ENCODE peak calls at places on chromosome 2, in nine cellular contexts. N, K, U, C, B, Z, S, G and T are unnamed samples.

GRCh38 chr2:208466133-208466919 is 59.7 kb downstream of the PTH2R start:
- DNase-seq in N (peak; percentile 86), K (no peak), U (no peak), C (peak; percentile 45), B (peak; percentile 38), Z (peak; percentile 68), S (no peak), G (peak; percentile 65), T (no peak)

GRCh38 chr2:180876506-180876905 is 103.9 kb upstream of the UBE2E3 start:
- DNase-seq in N (no peak), K (no peak), U (no peak), C (no peak), B (no peak), Z (no peak), S (no peak), G (no peak), T (no peak)

GRCh38 chr2:177830881-177831386 is 241.6 kb downstream of the PDE11A start:
- DNase-seq in N (no peak), K (peak; percentile 28), U (no peak), C (no peak), B (no peak), Z (no peak), S (no peak), G (no peak), T (no peak)

GRCh38 chr2:118750959-118751565 is 96.4 kb downstream of the EN1 start:
- DNase-seq in N (no peak), K (no peak), U (no peak), C (peak; percentile 45), B (peak; percentile 94), Z (no peak), S (no peak), G (no peak), T (no peak)

GRCh38 chr2:128379021-128380005 is 60.6 kb upstream of the HS6ST1 start:
- DNase-seq in N (peak; percentile 91), K (peak; percentile 33), U (peak; percentile 75), C (peak; percentile 68), B (no peak), Z (peak; percentile 10), S (no peak), G (no peak), T (peak; percentile 34)

GRCh38 chr2:234981197-234982095 is 29.6 kb downstream of the SH3BP4 start:
- DNase-seq in N (peak; percentile 77), K (peak; percentile 63), U (peak; percentile 73), C (peak; percentile 99), B (peak; percentile 95), Z (peak; percentile 56), S (no peak), G (peak; percentile 68), T (peak; percentile 94)

GRCh38 chr2:174719016-174719415 is 45.3 kb downstream of the CHRNA1 start:
- DNase-seq in N (no peak), K (no peak), U (no peak), C (no peak), B (no peak), Z (no peak), S (no peak), G (no peak), T (no peak)

GRCh38 chr2:231677632-231678104 is 30.7 kb upstream of the PTMA start:
- DNase-seq in N (peak; percentile 87), K (peak; percentile 92), U (peak; percentile 77), C (peak; percentile 85), B (peak; percentile 67), Z (peak; percentile 81), S (peak; percentile 75), G (peak; percentile 85), T (no peak)

GRCh38 chr2:98912221-98912851 is 23.7 kb downstream of the CRACDL start:
- DNase-seq in N (no peak), K (peak; percentile 66), U (peak; percentile 68), C (peak; percentile 96), B (peak; percentile 86), Z (no peak), S (no peak), G (peak; percentile 8), T (peak; percentile 94)

GRCh38 chr2:148524519-148524919 is 120.0 kb upstream of the EPC2 start:
- DNase-seq in N (no peak), K (no peak), U (no peak), C (no peak), B (no peak), Z (no peak), S (peak; percentile 19), G (no peak), T (no peak)

GRCh38 chr2:147449323-147450080 is 395.3 kb upstream of the ACVR2A start:
- DNase-seq in N (peak; percentile 76), K (no peak), U (no peak), C (peak; percentile 15), B (no peak), Z (no peak), S (peak; percentile 5), G (peak; percentile 70), T (no peak)

GRCh38 chr2:99085400-99085799 is 56.1 kb upstream of the C2orf15 start:
- DNase-seq in N (peak; percentile 38), K (no peak), U (no peak), C (peak; percentile 32), B (peak; percentile 5), Z (no peak), S (no peak), G (peak; percentile 11), T (no peak)

GRCh38 chr2:86825728-86826386 is 35.1 kb upstream of the CD8A start:
- DNase-seq in N (no peak), K (no peak), U (no peak), C (no peak), B (no peak), Z (no peak), S (peak; percentile 71), G (no peak), T (no peak)

GRCh38 chr2:131521961-131522781 is 5.5 kb upstream of the CCDC74A start:
- DNase-seq in N (no peak), K (no peak), U (no peak), C (no peak), B (no peak), Z (peak; percentile 68), S (no peak), G (no peak), T (no peak)

GRCh38 chr2:42859006-42859552 is 66.7 kb upstream of the HAAO start:
- DNase-seq in N (peak; percentile 79), K (peak; percentile 83), U (no peak), C (peak; percentile 65), B (peak; percentile 63), Z (peak; percentile 70), S (peak; percentile 48), G (peak; percentile 84), T (no peak)

GRCh38 chr2:201172279-201172678 is 10.7 kb upstream of the CASP10 start:
- DNase-seq in N (no peak), K (no peak), U (no peak), C (no peak), B (no peak), Z (no peak), S (no peak), G (no peak), T (no peak)

GRCh38 chr2:233082222-233082933 is 22.2 kb downstream of the INPP5D start:
- DNase-seq in N (no peak), K (no peak), U (no peak), C (no peak), B (no peak), Z (no peak), S (no peak), G (no peak), T (no peak)

GRCh38 chr2:165793779-165794519 is at the start of gene GALNT3:
- DNase-seq in N (peak; percentile 68), K (peak; percentile 96), U (peak; percentile 90), C (peak; percentile 40), B (peak; percentile 93), Z (no peak), S (no peak), G (peak; percentile 48), T (peak; percentile 93)

GRCh38 chr2:165790461-165790860 is 3.6 kb downstream of the GALNT3 start:
- DNase-seq in N (no peak), K (no peak), U (no peak), C (no peak), B (no peak), Z (no peak), S (no peak), G (no peak), T (no peak)

GRCh38 chr2:165794520-165794882 is 454 bp upstream of the GALNT3 start:
- DNase-seq in N (peak; percentile 42), K (peak; percentile 60), U (peak; percentile 65), C (peak; percentile 74), B (peak; percentile 87), Z (no peak), S (peak; percentile 24), G (peak; percentile 72), T (peak; percentile 46)

GRCh38 chr2:165793161-165793778 is 777 bp downstream of the GALNT3 start:
- DNase-seq in N (peak; percentile 51), K (peak; percentile 74), U (peak; percentile 51), C (peak; percentile 27), B (peak; percentile 85), Z (no peak), S (no peak), G (no peak), T (peak; percentile 47)

DNA sequence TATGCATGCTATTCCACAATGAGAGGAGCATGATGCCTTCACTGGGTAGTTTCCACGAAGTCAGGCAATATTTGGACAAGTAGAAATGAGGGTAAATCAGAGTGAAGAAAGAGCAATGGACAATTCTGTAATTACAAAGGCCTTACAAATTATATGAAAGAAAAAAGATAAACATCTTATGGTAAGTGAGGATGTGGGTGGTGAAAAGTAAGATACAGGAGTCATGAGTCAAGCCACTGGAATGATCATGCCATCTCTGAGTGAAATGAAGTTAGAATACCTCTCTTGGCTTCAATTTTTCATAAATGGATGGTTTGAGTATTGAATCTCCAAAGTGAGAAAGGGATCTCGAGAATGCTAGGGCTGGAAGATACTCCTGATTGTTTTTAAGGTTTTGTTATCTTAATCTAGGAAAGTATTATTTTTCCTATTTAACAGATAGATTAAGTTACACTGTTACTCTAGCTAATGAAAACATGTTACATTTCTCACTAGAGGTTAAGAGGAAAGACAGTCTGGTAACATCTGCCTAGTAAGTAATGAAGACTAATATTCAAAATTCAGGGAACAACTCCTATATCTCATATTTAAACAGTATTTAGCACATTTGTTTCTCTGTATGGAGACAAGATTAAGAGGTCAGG is 2.1 kb downstream of the GALNT3 start:
- DNase-seq in N (no peak), K (no peak), U (no peak), C (peak; percentile 56), B (peak; percentile 65), Z (no peak), S (no peak), G (no peak), T (no peak)
- H3K4me1 ChIP-seq in N (no peaks in the 10 kb centered on the region), K (peaks cover 16% of the 10 kb centered on the region), U (peaks cover 28% of the 10 kb centered on the region), C (peaks cover 27% of the 10 kb centered on the region), B (peaks cover 20% of the 10 kb centered on the region), Z (no peaks in the 10 kb centered on the region), S (peaks cover 8% of the 10 kb centered on the region), G (no peaks in the 10 kb centered on the region), T (peaks cover 31% of the 10 kb centered on the region)

GRCh38 chr2:9144617-9145016 is 62.0 kb upstream of the ASAP2 start:
- DNase-seq in N (no peak), K (no peak), U (no peak), C (no peak), B (no peak), Z (no peak), S (no peak), G (no peak), T (no peak)
- H3K4me1 ChIP-seq in N (no peaks in the 10 kb centered on the region), K (peaks cover 21% of the 10 kb centered on the region), U (peaks cover 14% of the 10 kb centered on the region), C (peaks cover 31% of the 10 kb centered on the region), B (peaks cover 7% of the 10 kb centered on the region), Z (no peaks in the 10 kb centered on the region), S (peaks cover 3% of the 10 kb centered on the region), G (peaks cover 22% of the 10 kb centered on the region), T (peaks cover 9% of the 10 kb centered on the region)

GRCh38 chr2:74186038-74186437 is 7.4 kb upstream of the MOB1A start:
- DNase-seq in N (no peak), K (no peak), U (peak; percentile 71), C (no peak), B (no peak), Z (no peak), S (no peak), G (no peak), T (no peak)
- H3K4me1 ChIP-seq in N (no peaks in the 10 kb centered on the region), K (no peaks in the 10 kb centered on the region), U (peaks cover 36% of the 10 kb centered on the region), C (no peaks in the 10 kb centered on the region), B (peaks cover 17% of the 10 kb centered on the region), Z (no peaks in the 10 kb centered on the region), S (no peaks in the 10 kb centered on the region), G (no peaks in the 10 kb centered on the region), T (peaks cover 20% of the 10 kb centered on the region)

GRCh38 chr2:152467677-152468406 is 132.9 kb downstream of the FMNL2 start:
- DNase-seq in N (no peak), K (no peak), U (no peak), C (no peak), B (no peak), Z (no peak), S (no peak), G (no peak), T (no peak)
- H3K4me1 ChIP-seq in N (peaks cover 66% of the 10 kb centered on the region), K (peaks cover 50% of the 10 kb centered on the region), U (peaks cover 67% of the 10 kb centered on the region), C (peaks cover 13% of the 10 kb centered on the region), B (peaks cover 29% of the 10 kb centered on the region), Z (no peaks in the 10 kb centered on the region), S (no peaks in the 10 kb centered on the region), G (peaks cover 62% of the 10 kb centered on the region), T (peaks cover 60% of the 10 kb centered on the region)